ENCODE peak calls at places on chromosomes 2 and 18, in nine cellular contexts. One of them, this sample, is unnamed.

GRCh38 chr2:222861411-222862067 is 703 bp downstream of the ACSL3 start:
- DNase-seq in suprapubic skin: no peak
- DNase-seq in psoas muscle: peak
- DNase-seq in AG10803: no peak
- DNase-seq in ovary: peak
- DNase-seq in cardiac muscle cell: peak
- DNase-seq in astrocyte of the spinal cord: peak
- DNase-seq in progenitor cell of endocrine pancreas: peak
- DNase-seq in lower leg skin: peak
- DNase-seq in this sample: no peak

GRCh38 chr2:231710751-231711676 is 2.7 kb downstream of the PTMA start:
- DNase-seq in suprapubic skin: no peak
- DNase-seq in psoas muscle: peak
- DNase-seq in AG10803: peak
- DNase-seq in ovary: no peak
- DNase-seq in cardiac muscle cell: peak
- DNase-seq in astrocyte of the spinal cord: peak
- DNase-seq in progenitor cell of endocrine pancreas: no peak
- DNase-seq in lower leg skin: peak
- DNase-seq in this sample: no peak

GRCh38 chr18:72697706-72698105 is 153.6 kb upstream of the CBLN2 start:
- DNase-seq in suprapubic skin: no peak
- DNase-seq in psoas muscle: no peak
- DNase-seq in AG10803: no peak
- DNase-seq in ovary: no peak
- DNase-seq in cardiac muscle cell: no peak
- DNase-seq in astrocyte of the spinal cord: no peak
- DNase-seq in progenitor cell of endocrine pancreas: no peak
- DNase-seq in lower leg skin: no peak
- DNase-seq in this sample: no peak

GRCh38 chr2:171846894-171847293 is 47.1 kb downstream of the SLC25A12 start:
- DNase-seq in suprapubic skin: no peak
- DNase-seq in psoas muscle: no peak
- DNase-seq in AG10803: no peak
- DNase-seq in ovary: no peak
- DNase-seq in cardiac muscle cell: no peak
- DNase-seq in astrocyte of the spinal cord: no peak
- DNase-seq in progenitor cell of endocrine pancreas: no peak
- DNase-seq in lower leg skin: no peak
- DNase-seq in this sample: no peak

GRCh38 chr2:47321006-47321405 is 82.0 kb upstream of the MSH2 start:
- DNase-seq in suprapubic skin: no peak
- DNase-seq in psoas muscle: no peak
- DNase-seq in AG10803: no peak
- DNase-seq in ovary: no peak
- DNase-seq in cardiac muscle cell: no peak
- DNase-seq in astrocyte of the spinal cord: no peak
- DNase-seq in progenitor cell of endocrine pancreas: no peak
- DNase-seq in lower leg skin: no peak
- DNase-seq in this sample: no peak

GRCh38 chr2:17538022-17538843 is 2.3 kb upstream of the VSNL1 start:
- DNase-seq in suprapubic skin: no peak
- DNase-seq in psoas muscle: no peak
- DNase-seq in AG10803: peak
- DNase-seq in ovary: no peak
- DNase-seq in cardiac muscle cell: peak
- DNase-seq in astrocyte of the spinal cord: peak
- DNase-seq in progenitor cell of endocrine pancreas: no peak
- DNase-seq in lower leg skin: no peak
- DNase-seq in this sample: no peak

GRCh38 chr2:179139506-179139905 is 89.6 kb upstream of the CCDC141 start:
- DNase-seq in suprapubic skin: no peak
- DNase-seq in psoas muscle: no peak
- DNase-seq in AG10803: no peak
- DNase-seq in ovary: no peak
- DNase-seq in cardiac muscle cell: no peak
- DNase-seq in astrocyte of the spinal cord: no peak
- DNase-seq in progenitor cell of endocrine pancreas: no peak
- DNase-seq in lower leg skin: no peak
- DNase-seq in this sample: no peak

GRCh38 chr2:46514738-46515137 is 35.4 kb downstream of the TMEM247 start:
- DNase-seq in suprapubic skin: no peak
- DNase-seq in psoas muscle: no peak
- DNase-seq in AG10803: no peak
- DNase-seq in ovary: no peak
- DNase-seq in cardiac muscle cell: no peak
- DNase-seq in astrocyte of the spinal cord: no peak
- DNase-seq in progenitor cell of endocrine pancreas: no peak
- DNase-seq in lower leg skin: no peak
- DNase-seq in this sample: no peak

GRCh38 chr2:218022131-218022850 is 19.5 kb upstream of the TNS1 start:
- DNase-seq in suprapubic skin: peak
- DNase-seq in psoas muscle: no peak
- DNase-seq in AG10803: no peak
- DNase-seq in ovary: peak
- DNase-seq in cardiac muscle cell: no peak
- DNase-seq in astrocyte of the spinal cord: no peak
- DNase-seq in progenitor cell of endocrine pancreas: no peak
- DNase-seq in lower leg skin: peak
- DNase-seq in this sample: no peak

DNA sequence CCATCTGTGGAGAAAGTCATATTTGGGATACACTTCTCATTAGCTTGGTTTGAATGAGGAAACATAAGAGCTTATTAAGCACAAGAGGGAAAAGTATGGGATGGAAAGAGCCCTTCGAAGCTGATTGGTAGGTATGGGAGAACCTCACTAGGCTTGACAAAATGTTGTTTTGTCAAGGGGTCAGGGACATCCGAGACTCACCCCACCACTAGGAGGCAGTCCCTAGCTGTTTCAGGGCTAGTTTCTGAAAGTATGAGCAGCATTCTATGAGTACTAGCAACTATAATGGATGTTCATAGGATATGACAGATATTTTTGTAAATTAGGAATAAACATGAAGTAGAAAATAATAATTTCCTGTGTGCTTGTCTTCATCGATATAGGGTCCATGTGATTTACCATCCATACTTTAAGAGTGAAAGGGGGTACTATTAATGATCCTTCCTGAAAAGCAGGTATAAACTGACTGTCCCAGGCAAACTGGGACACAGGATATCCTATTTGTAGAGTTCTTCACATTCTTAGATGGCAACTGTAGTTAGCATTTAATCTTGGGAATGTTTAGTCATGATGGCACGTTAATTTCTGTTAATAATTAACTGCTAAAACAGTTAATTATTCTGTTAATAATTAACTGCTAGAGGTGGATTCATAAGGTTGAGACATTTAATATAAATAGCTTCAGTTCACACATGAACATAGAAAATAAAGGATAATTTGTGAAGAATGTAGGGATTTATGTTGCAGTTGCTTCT is 28.4 kb downstream of the OTX1 start:
- DNase-seq in suprapubic skin: no peak
- DNase-seq in psoas muscle: no peak
- DNase-seq in AG10803: no peak
- DNase-seq in ovary: no peak
- DNase-seq in cardiac muscle cell: no peak
- DNase-seq in astrocyte of the spinal cord: no peak
- DNase-seq in progenitor cell of endocrine pancreas: no peak
- DNase-seq in lower leg skin: no peak
- DNase-seq in this sample: peak
- TF ChIP-seq CTCF in suprapubic skin: no peak
- TF ChIP-seq CTCF in psoas muscle: no peak
- TF ChIP-seq CTCF in AG10803: peak
- TF ChIP-seq CTCF in ovary: no peak
- TF ChIP-seq CTCF in cardiac muscle cell: peak
- TF ChIP-seq CTCF in astrocyte of the spinal cord: no peak
- TF ChIP-seq CTCF in progenitor cell of endocrine pancreas: peak
- TF ChIP-seq CTCF in lower leg skin: peak
- TF ChIP-seq CTCF in this sample: peak

GRCh38 chr2:67871696-67872320 is 191.0 kb downstream of the C1D start:
- DNase-seq in suprapubic skin: no peak
- DNase-seq in psoas muscle: no peak
- DNase-seq in AG10803: peak
- DNase-seq in ovary: no peak
- DNase-seq in cardiac muscle cell: peak
- DNase-seq in astrocyte of the spinal cord: peak
- DNase-seq in progenitor cell of endocrine pancreas: no peak
- DNase-seq in lower leg skin: no peak
- DNase-seq in this sample: peak

GRCh38 chr2:67867735-67868134 is 195.1 kb downstream of the C1D start:
- DNase-seq in suprapubic skin: no peak
- DNase-seq in psoas muscle: no peak
- DNase-seq in AG10803: peak
- DNase-seq in ovary: no peak
- DNase-seq in cardiac muscle cell: peak
- DNase-seq in astrocyte of the spinal cord: peak
- DNase-seq in progenitor cell of endocrine pancreas: no peak
- DNase-seq in lower leg skin: no peak
- DNase-seq in this sample: peak

DNA sequence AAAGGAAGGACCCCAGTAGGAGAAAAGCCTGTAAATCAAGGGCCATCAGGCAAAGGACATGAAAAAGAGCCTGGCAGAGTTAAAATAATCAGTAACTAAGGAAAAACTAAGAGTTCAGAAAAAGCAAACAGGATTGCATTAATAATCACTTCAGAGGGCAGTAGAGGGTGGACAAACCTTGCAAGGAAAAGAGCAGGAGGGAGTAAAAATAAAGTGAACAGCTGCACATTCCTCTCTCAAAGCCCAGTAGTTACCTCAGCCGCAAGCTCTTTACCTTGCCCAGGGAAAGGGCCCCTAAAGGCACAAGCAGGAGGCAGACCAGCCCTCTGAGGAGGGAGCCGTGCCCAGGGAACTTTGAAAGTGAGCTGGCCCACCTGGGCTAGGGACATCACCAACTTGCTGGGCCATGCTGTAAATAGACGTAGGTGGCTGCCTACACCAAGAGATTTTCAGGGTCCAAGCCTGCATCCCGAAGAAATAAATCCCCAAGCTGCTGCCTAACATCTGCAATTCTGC is 196.9 kb downstream of the C1D start:
- DNase-seq in suprapubic skin: no peak
- DNase-seq in psoas muscle: no peak
- DNase-seq in AG10803: no peak
- DNase-seq in ovary: no peak
- DNase-seq in cardiac muscle cell: no peak
- DNase-seq in astrocyte of the spinal cord: no peak
- DNase-seq in progenitor cell of endocrine pancreas: no peak
- DNase-seq in lower leg skin: no peak
- DNase-seq in this sample: no peak
- TF ChIP-seq CTCF in suprapubic skin: no peak
- TF ChIP-seq CTCF in psoas muscle: no peak
- TF ChIP-seq CTCF in AG10803: no peak
- TF ChIP-seq CTCF in ovary: no peak
- TF ChIP-seq CTCF in cardiac muscle cell: no peak
- TF ChIP-seq CTCF in astrocyte of the spinal cord: no peak
- TF ChIP-seq CTCF in progenitor cell of endocrine pancreas: no peak
- TF ChIP-seq CTCF in lower leg skin: no peak
- TF ChIP-seq CTCF in this sample: no peak

GRCh38 chr18:41936471-41937134 is 18.4 kb upstream of the PIK3C3 start:
- DNase-seq in suprapubic skin: no peak
- DNase-seq in psoas muscle: no peak
- DNase-seq in AG10803: no peak
- DNase-seq in ovary: no peak
- DNase-seq in cardiac muscle cell: no peak
- DNase-seq in astrocyte of the spinal cord: peak
- DNase-seq in progenitor cell of endocrine pancreas: no peak
- DNase-seq in lower leg skin: no peak
- DNase-seq in this sample: no peak

GRCh38 chr18:41939326-41939725 is 15.7 kb upstream of the PIK3C3 start:
- DNase-seq in suprapubic skin: no peak
- DNase-seq in psoas muscle: no peak
- DNase-seq in AG10803: no peak
- DNase-seq in ovary: no peak
- DNase-seq in cardiac muscle cell: peak
- DNase-seq in astrocyte of the spinal cord: no peak
- DNase-seq in progenitor cell of endocrine pancreas: no peak
- DNase-seq in lower leg skin: no peak
- DNase-seq in this sample: no peak

GRCh38 chr18:41942254-41942653 is 12.8 kb upstream of the PIK3C3 start:
- DNase-seq in suprapubic skin: no peak
- DNase-seq in psoas muscle: no peak
- DNase-seq in AG10803: no peak
- DNase-seq in ovary: no peak
- DNase-seq in cardiac muscle cell: no peak
- DNase-seq in astrocyte of the spinal cord: no peak
- DNase-seq in progenitor cell of endocrine pancreas: no peak
- DNase-seq in lower leg skin: no peak
- DNase-seq in this sample: no peak

GRCh38 chr18:41940506-41941215 is 14.4 kb upstream of the PIK3C3 start:
- DNase-seq in suprapubic skin: no peak
- DNase-seq in psoas muscle: no peak
- DNase-seq in AG10803: peak
- DNase-seq in ovary: no peak
- DNase-seq in cardiac muscle cell: peak
- DNase-seq in astrocyte of the spinal cord: peak
- DNase-seq in progenitor cell of endocrine pancreas: no peak
- DNase-seq in lower leg skin: no peak
- DNase-seq in this sample: peak

GRCh38 chr18:41938445-41938844 is 16.6 kb upstream of the PIK3C3 start:
- DNase-seq in suprapubic skin: no peak
- DNase-seq in psoas muscle: no peak
- DNase-seq in AG10803: peak
- DNase-seq in ovary: no peak
- DNase-seq in cardiac muscle cell: peak
- DNase-seq in astrocyte of the spinal cord: peak
- DNase-seq in progenitor cell of endocrine pancreas: no peak
- DNase-seq in lower leg skin: no peak
- DNase-seq in this sample: peak
- TF ChIP-seq CTCF in suprapubic skin: no peak
- TF ChIP-seq CTCF in psoas muscle: no peak
- TF ChIP-seq CTCF in AG10803: peak
- TF ChIP-seq CTCF in ovary: no peak
- TF ChIP-seq CTCF in cardiac muscle cell: peak
- TF ChIP-seq CTCF in astrocyte of the spinal cord: peak
- TF ChIP-seq CTCF in progenitor cell of endocrine pancreas: no peak
- TF ChIP-seq CTCF in lower leg skin: no peak
- TF ChIP-seq CTCF in this sample: peak

DNA sequence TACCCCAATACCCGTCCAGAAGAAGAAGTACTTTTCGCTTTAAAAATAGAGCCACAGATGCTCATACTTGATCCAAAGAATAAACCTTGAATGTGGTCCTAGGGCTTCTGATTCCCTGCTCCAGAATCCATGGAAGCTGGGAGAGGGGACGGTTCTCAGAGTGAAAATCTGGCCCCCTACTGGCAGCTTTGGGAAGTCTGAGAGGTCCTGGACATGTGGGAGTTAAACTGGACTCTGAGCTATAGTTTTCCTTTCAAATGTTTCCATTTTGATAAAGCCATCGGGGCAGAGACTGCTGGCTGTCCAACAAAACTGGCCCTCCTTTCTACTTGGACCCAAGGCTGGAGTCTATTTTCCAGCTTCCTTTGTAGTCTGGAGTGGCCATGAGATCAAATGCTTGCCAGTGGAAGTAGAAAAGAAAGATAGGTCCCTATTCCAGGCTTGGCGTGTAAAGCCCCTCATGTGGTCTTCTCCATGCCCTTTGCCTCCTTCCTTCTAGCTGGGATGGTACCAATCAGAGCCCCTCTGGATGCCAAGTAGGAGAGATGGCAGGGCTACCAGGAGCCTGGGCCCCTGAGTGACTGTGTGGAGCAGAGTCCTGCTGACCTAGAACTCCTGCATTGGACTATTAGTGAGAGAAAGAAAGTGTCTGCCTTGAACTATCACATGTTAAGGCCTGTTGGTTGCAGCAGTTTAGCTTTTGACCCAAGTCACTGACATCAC is 37.7 kb upstream of the TBC1D8 start:
- DNase-seq in suprapubic skin: no peak
- DNase-seq in psoas muscle: no peak
- DNase-seq in AG10803: peak
- DNase-seq in ovary: no peak
- DNase-seq in cardiac muscle cell: peak
- DNase-seq in astrocyte of the spinal cord: peak
- DNase-seq in progenitor cell of endocrine pancreas: peak
- DNase-seq in lower leg skin: no peak
- DNase-seq in this sample: peak
- TF ChIP-seq CTCF in suprapubic skin: peak
- TF ChIP-seq CTCF in psoas muscle: peak
- TF ChIP-seq CTCF in AG10803: peak
- TF ChIP-seq CTCF in ovary: no peak
- TF ChIP-seq CTCF in cardiac muscle cell: peak
- TF ChIP-seq CTCF in astrocyte of the spinal cord: peak
- TF ChIP-seq CTCF in progenitor cell of endocrine pancreas: peak
- TF ChIP-seq CTCF in lower leg skin: no peak
- TF ChIP-seq CTCF in this sample: peak